ENCODE peak calls at places on chromosomes 6 and 20, in four cellular contexts. One of them, this sample, is unnamed.

GRCh38 chr6:84554706-84555105 is 209.7 kb downstream of the TBX18 start:
- DNase-seq in fibroblast of the aortic adventitia: no peak
- DNase-seq in GM23248: no peak
- DNase-seq in left lobe of liver: no peak
- DNase-seq in this sample: peak

GRCh38 chr6:88179692-88180091 is 13.5 kb upstream of the CNR1 start:
- DNase-seq in GM23248: no peak
- DNase-seq in fibroblast of the aortic adventitia: no peak
- DNase-seq in left lobe of liver: no peak
- DNase-seq in this sample: no peak

GRCh38 chr20:1811621-1812498 is 83.3 kb upstream of the SIRPA start:
- DNase-seq in left lobe of liver: peak
- DNase-seq in fibroblast of the aortic adventitia: no peak
- DNase-seq in GM23248: no peak
- DNase-seq in this sample: no peak

GRCh38 chr6:110699780-110700179 is 115.5 kb downstream of the CDK19 start:
- DNase-seq in fibroblast of the aortic adventitia: no peak
- DNase-seq in GM23248: no peak
- DNase-seq in left lobe of liver: no peak
- DNase-seq in this sample: no peak

GRCh38 chr6:73586416-73586974 is 65.7 kb upstream of the EEF1A1 start:
- DNase-seq in left lobe of liver: no peak
- DNase-seq in GM23248: peak
- DNase-seq in fibroblast of the aortic adventitia: peak
- DNase-seq in this sample: peak

GRCh38 chr6:137637161-137637560 is 143.0 kb upstream of the OLIG3 start:
- DNase-seq in GM23248: peak
- DNase-seq in fibroblast of the aortic adventitia: peak
- DNase-seq in left lobe of liver: no peak
- DNase-seq in this sample: peak

GRCh38 chr20:34922654-34923381 is 32.8 kb downstream of the GSS start:
- DNase-seq in fibroblast of the aortic adventitia: peak
- DNase-seq in GM23248: peak
- DNase-seq in left lobe of liver: peak
- DNase-seq in this sample: peak

GRCh38 chr6:16150098-16150497 is 21.2 kb downstream of the MYLIP start:
- DNase-seq in left lobe of liver: no peak
- DNase-seq in GM23248: no peak
- DNase-seq in fibroblast of the aortic adventitia: no peak
- DNase-seq in this sample: no peak

GRCh38 chr6:30213999-30214982 is 1.1 kb upstream of the TRIM26 start:
- DNase-seq in fibroblast of the aortic adventitia: peak
- DNase-seq in left lobe of liver: peak
- DNase-seq in GM23248: peak
- DNase-seq in this sample: peak

GRCh38 chr20:47610945-47611250 is 109.2 kb downstream of the NCOA3 start:
- DNase-seq in left lobe of liver: no peak
- DNase-seq in GM23248: peak
- DNase-seq in fibroblast of the aortic adventitia: no peak
- DNase-seq in this sample: no peak

GRCh38 chr6:117110737-117111136 is 154.6 kb upstream of the VGLL2 start:
- DNase-seq in GM23248: no peak
- DNase-seq in fibroblast of the aortic adventitia: no peak
- DNase-seq in left lobe of liver: no peak
- DNase-seq in this sample: no peak

GRCh38 chr6:56890683-56891429 is 64.1 kb upstream of the BEND6 start:
- DNase-seq in GM23248: peak
- DNase-seq in fibroblast of the aortic adventitia: peak
- DNase-seq in left lobe of liver: no peak
- DNase-seq in this sample: peak

GRCh38 chr6:47478233-47479155 is 905 bp downstream of the CD2AP start:
- DNase-seq in left lobe of liver: no peak
- DNase-seq in fibroblast of the aortic adventitia: peak
- DNase-seq in GM23248: peak
- DNase-seq in this sample: peak

GRCh38 chr20:7195704-7196103 is 428.2 kb downstream of the BMP2 start:
- DNase-seq in fibroblast of the aortic adventitia: peak
- DNase-seq in left lobe of liver: no peak
- DNase-seq in GM23248: peak
- DNase-seq in this sample: peak

GRCh38 chr6:54112171-54112650 is 968 bp downstream of the MLIP start:
- DNase-seq in GM23248: peak
- DNase-seq in fibroblast of the aortic adventitia: peak
- DNase-seq in left lobe of liver: no peak
- DNase-seq in this sample: no peak

GRCh38 chr20:38730989-38731737 is 6.9 kb downstream of the SLC32A1 start:
- DNase-seq in fibroblast of the aortic adventitia: peak
- DNase-seq in left lobe of liver: peak
- DNase-seq in GM23248: peak
- DNase-seq in this sample: peak

GRCh38 chr20:20219016-20219415 is 148.9 kb upstream of the INSM1 start:
- DNase-seq in left lobe of liver: no peak
- DNase-seq in fibroblast of the aortic adventitia: no peak
- DNase-seq in GM23248: no peak
- DNase-seq in this sample: no peak

GRCh38 chr20:10474606-10475184 is 39.6 kb downstream of the SLX4IP start:
- DNase-seq in GM23248: peak
- DNase-seq in fibroblast of the aortic adventitia: peak
- DNase-seq in left lobe of liver: no peak
- DNase-seq in this sample: peak

GRCh38 chr6:106788761-106789160 is 159.4 kb downstream of the QRSL1 start:
- DNase-seq in fibroblast of the aortic adventitia: no peak
- DNase-seq in left lobe of liver: no peak
- DNase-seq in GM23248: no peak
- DNase-seq in this sample: no peak

GRCh38 chr6:14026831-14027539 is 90.6 kb upstream of the CD83 start:
- DNase-seq in left lobe of liver: no peak
- DNase-seq in GM23248: no peak
- DNase-seq in fibroblast of the aortic adventitia: peak
- DNase-seq in this sample: peak

GRCh38 chr6:101458341-101458740 is 64.8 kb downstream of the GRIK2 start:
- DNase-seq in fibroblast of the aortic adventitia: peak
- DNase-seq in GM23248: no peak
- DNase-seq in left lobe of liver: no peak
- DNase-seq in this sample: peak

GRCh38 chr6:128655978-128656498 is 135.6 kb upstream of the PTPRK start:
- DNase-seq in GM23248: peak
- DNase-seq in fibroblast of the aortic adventitia: peak
- DNase-seq in left lobe of liver: no peak
- DNase-seq in this sample: peak

GRCh38 chr6:17628873-17629272 is 28.8 kb downstream of the FAM8A1 start:
- DNase-seq in GM23248: no peak
- DNase-seq in fibroblast of the aortic adventitia: no peak
- DNase-seq in left lobe of liver: no peak
- DNase-seq in this sample: no peak

GRCh38 chr20:62133864-62134263 is 9.3 kb downstream of the PSMA7 start:
- DNase-seq in fibroblast of the aortic adventitia: no peak
- DNase-seq in GM23248: no peak
- DNase-seq in left lobe of liver: no peak
- DNase-seq in this sample: no peak

GRCh38 chr6:131510094-131510493 is 62.9 kb upstream of the ARG1 start:
- DNase-seq in fibroblast of the aortic adventitia: no peak
- DNase-seq in GM23248: no peak
- DNase-seq in left lobe of liver: no peak
- DNase-seq in this sample: no peak

GRCh38 chr20:38805502-38805957 is at the start of gene PPP1R16B:
- DNase-seq in left lobe of liver: peak
- DNase-seq in fibroblast of the aortic adventitia: no peak
- DNase-seq in GM23248: peak
- DNase-seq in this sample: no peak

GRCh38 chr20:44295995-44296394 is 15.0 kb downstream of the FITM2 start:
- DNase-seq in left lobe of liver: no peak
- DNase-seq in fibroblast of the aortic adventitia: no peak
- DNase-seq in GM23248: no peak
- DNase-seq in this sample: no peak

This sample was measured in cardiac fibroblast.